ENCODE peak calls at places on chromosomes 13 and 19, in seven cellular contexts. One of them, this sample, is unnamed.

GRCh38 chr13:77696006-77696862 is 1.3 kb upstream of the SLAIN1 start:
- DNase-seq in cardiac fibroblast: no peak
- DNase-seq in GM13977: peak
- DNase-seq in sigmoid colon: no peak
- DNase-seq in RWPE1: no peak
- DNase-seq in stomach: no peak
- DNase-seq in CD8-positive, alpha-beta T cell: peak
- DNase-seq in this sample: no peak

GRCh38 chr19:41921280-41922219 is 6.7 kb downstream of the ERFL start:
- DNase-seq in cardiac fibroblast: no peak
- DNase-seq in GM13977: no peak
- DNase-seq in sigmoid colon: no peak
- DNase-seq in RWPE1: no peak
- DNase-seq in stomach: no peak
- DNase-seq in CD8-positive, alpha-beta T cell: no peak
- DNase-seq in this sample: no peak

GRCh38 chr13:25276748-25277147 is 10.5 kb downstream of the MTMR6 start:
- DNase-seq in cardiac fibroblast: peak
- DNase-seq in GM13977: no peak
- DNase-seq in sigmoid colon: no peak
- DNase-seq in RWPE1: peak
- DNase-seq in stomach: no peak
- DNase-seq in CD8-positive, alpha-beta T cell: no peak
- DNase-seq in this sample: no peak

GRCh38 chr13:96817336-96817941 is 176.8 kb downstream of the OXGR1 start:
- DNase-seq in cardiac fibroblast: peak
- DNase-seq in GM13977: no peak
- DNase-seq in sigmoid colon: no peak
- DNase-seq in RWPE1: no peak
- DNase-seq in stomach: no peak
- DNase-seq in CD8-positive, alpha-beta T cell: no peak
- DNase-seq in this sample: no peak

GRCh38 chr13:77022341-77022740 is 4.6 kb downstream of the FBXL3 start:
- DNase-seq in cardiac fibroblast: peak
- DNase-seq in GM13977: no peak
- DNase-seq in sigmoid colon: no peak
- DNase-seq in RWPE1: no peak
- DNase-seq in stomach: no peak
- DNase-seq in CD8-positive, alpha-beta T cell: no peak
- DNase-seq in this sample: no peak

GRCh38 chr19:28341810-28342350 is 871.1 kb downstream of the UQCRFS1 start:
- DNase-seq in cardiac fibroblast: no peak
- DNase-seq in GM13977: no peak
- DNase-seq in sigmoid colon: no peak
- DNase-seq in RWPE1: no peak
- DNase-seq in stomach: no peak
- DNase-seq in CD8-positive, alpha-beta T cell: no peak
- DNase-seq in this sample: no peak

GRCh38 chr19:8158411-8159074 is 9.2 kb upstream of the FBN3 start:
- DNase-seq in cardiac fibroblast: peak
- DNase-seq in GM13977: peak
- DNase-seq in sigmoid colon: peak
- DNase-seq in RWPE1: peak
- DNase-seq in stomach: peak
- DNase-seq in CD8-positive, alpha-beta T cell: peak
- DNase-seq in this sample: peak

GRCh38 chr19:11414544-11414943 is 4.6 kb downstream of the RGL3 start:
- DNase-seq in cardiac fibroblast: no peak
- DNase-seq in GM13977: no peak
- DNase-seq in sigmoid colon: no peak
- DNase-seq in RWPE1: no peak
- DNase-seq in stomach: no peak
- DNase-seq in CD8-positive, alpha-beta T cell: no peak
- DNase-seq in this sample: no peak

GRCh38 chr19:30640266-30640965 is 268.2 kb downstream of the ZNF536 start:
- DNase-seq in cardiac fibroblast: no peak
- DNase-seq in GM13977: no peak
- DNase-seq in sigmoid colon: no peak
- DNase-seq in RWPE1: no peak
- DNase-seq in stomach: no peak
- DNase-seq in CD8-positive, alpha-beta T cell: no peak
- DNase-seq in this sample: no peak

GRCh38 chr19:11197291-11198174 is at the start of gene KANK2:
- DNase-seq in cardiac fibroblast: peak
- DNase-seq in GM13977: peak
- DNase-seq in sigmoid colon: peak
- DNase-seq in RWPE1: peak
- DNase-seq in stomach: peak
- DNase-seq in CD8-positive, alpha-beta T cell: peak
- DNase-seq in this sample: peak

GRCh38 chr13:45441633-45442032 is 23.1 kb upstream of the COG3 start:
- DNase-seq in cardiac fibroblast: peak
- DNase-seq in GM13977: peak
- DNase-seq in sigmoid colon: no peak
- DNase-seq in RWPE1: peak
- DNase-seq in stomach: no peak
- DNase-seq in CD8-positive, alpha-beta T cell: no peak
- DNase-seq in this sample: no peak

GRCh38 chr13:106295971-106296370 is 239.5 kb downstream of the EFNB2 start:
- DNase-seq in cardiac fibroblast: no peak
- DNase-seq in GM13977: no peak
- DNase-seq in sigmoid colon: no peak
- DNase-seq in RWPE1: no peak
- DNase-seq in stomach: no peak
- DNase-seq in CD8-positive, alpha-beta T cell: no peak
- DNase-seq in this sample: no peak

GRCh38 chr19:5622465-5623396 is at the start of the genes SAFB and SAFB2:
- DNase-seq in cardiac fibroblast: peak
- DNase-seq in GM13977: peak
- DNase-seq in sigmoid colon: peak
- DNase-seq in RWPE1: peak
- DNase-seq in stomach: peak
- DNase-seq in CD8-positive, alpha-beta T cell: peak
- DNase-seq in this sample: peak
- TF ChIP-seq CTCF in cardiac fibroblast: no peak
- TF ChIP-seq CTCF in GM13977: no peak
- TF ChIP-seq CTCF in sigmoid colon: no peak
- TF ChIP-seq CTCF in RWPE1: no peak
- TF ChIP-seq CTCF in stomach: no peak
- TF ChIP-seq CTCF in CD8-positive, alpha-beta T cell: no peak
- TF ChIP-seq CTCF in this sample: no peak

DNA sequence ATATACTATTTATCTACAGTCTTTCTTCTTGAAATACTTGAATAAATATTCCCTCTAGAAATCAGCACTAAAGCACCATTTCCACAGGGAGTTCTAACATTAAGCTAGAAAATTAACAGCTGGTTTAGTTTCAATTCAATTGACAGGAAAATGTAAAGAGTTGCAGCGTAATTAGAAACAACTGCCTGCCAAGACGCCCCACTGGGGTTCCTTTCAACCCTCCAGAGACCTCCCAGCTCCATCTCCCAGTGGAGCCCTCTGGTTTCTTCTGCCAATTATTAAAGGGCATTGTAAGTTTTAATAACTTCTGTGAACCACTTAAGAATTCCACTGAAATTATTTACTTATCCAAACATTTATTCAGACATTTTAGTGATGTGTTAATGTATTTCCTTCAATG is 4.1 kb downstream of the GJA3 start:
- DNase-seq in cardiac fibroblast: no peak
- DNase-seq in GM13977: no peak
- DNase-seq in sigmoid colon: peak
- DNase-seq in RWPE1: no peak
- DNase-seq in stomach: no peak
- DNase-seq in CD8-positive, alpha-beta T cell: no peak
- DNase-seq in this sample: no peak
- TF ChIP-seq CTCF in cardiac fibroblast: no peak
- TF ChIP-seq CTCF in GM13977: no peak
- TF ChIP-seq CTCF in sigmoid colon: no peak
- TF ChIP-seq CTCF in RWPE1: no peak
- TF ChIP-seq CTCF in stomach: no peak
- TF ChIP-seq CTCF in CD8-positive, alpha-beta T cell: no peak
- TF ChIP-seq CTCF in this sample: no peak

DNA sequence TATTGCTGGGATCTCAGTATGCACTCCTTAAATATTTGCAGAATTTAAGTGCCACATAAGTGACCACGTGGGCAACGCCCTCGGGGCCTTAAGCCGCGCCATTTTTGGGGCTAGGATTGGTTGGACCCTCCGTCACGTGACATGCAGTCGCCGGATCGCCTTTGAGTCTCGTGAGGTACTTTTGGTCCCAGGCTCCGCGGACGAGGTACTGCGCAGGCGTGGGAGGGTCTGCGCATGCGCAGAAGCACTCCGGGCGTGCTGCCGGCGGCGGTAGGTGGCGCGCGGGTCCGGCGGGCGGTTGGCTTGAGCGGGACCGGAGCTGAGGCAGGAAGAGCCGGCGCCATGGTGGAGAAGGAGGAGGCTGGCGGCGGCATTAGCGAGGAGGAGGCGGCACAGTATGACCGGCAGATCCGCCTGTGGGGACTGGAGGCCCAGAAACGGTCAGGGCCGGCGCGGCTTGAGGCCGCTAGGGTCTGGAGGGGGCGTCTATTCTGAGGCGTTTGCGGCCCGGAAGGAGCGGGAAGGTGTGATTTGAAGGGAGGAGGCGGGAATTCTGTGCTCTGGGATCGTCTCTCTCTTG is at the start of gene SAE1:
- DNase-seq in cardiac fibroblast: peak
- DNase-seq in GM13977: peak
- DNase-seq in sigmoid colon: peak
- DNase-seq in RWPE1: peak
- DNase-seq in stomach: peak
- DNase-seq in CD8-positive, alpha-beta T cell: peak
- DNase-seq in this sample: peak
- TF ChIP-seq CTCF in cardiac fibroblast: peak
- TF ChIP-seq CTCF in GM13977: peak
- TF ChIP-seq CTCF in sigmoid colon: peak
- TF ChIP-seq CTCF in RWPE1: peak
- TF ChIP-seq CTCF in stomach: no peak
- TF ChIP-seq CTCF in CD8-positive, alpha-beta T cell: peak
- TF ChIP-seq CTCF in this sample: no peak

GRCh38 chr19:57106646-57107235 is 13.0 kb upstream of the USP29 start:
- DNase-seq in cardiac fibroblast: no peak
- DNase-seq in GM13977: no peak
- DNase-seq in sigmoid colon: peak
- DNase-seq in RWPE1: no peak
- DNase-seq in stomach: no peak
- DNase-seq in CD8-positive, alpha-beta T cell: no peak
- DNase-seq in this sample: no peak
- TF ChIP-seq CTCF in cardiac fibroblast: no peak
- TF ChIP-seq CTCF in GM13977: no peak
- TF ChIP-seq CTCF in sigmoid colon: no peak
- TF ChIP-seq CTCF in RWPE1: no peak
- TF ChIP-seq CTCF in stomach: no peak
- TF ChIP-seq CTCF in CD8-positive, alpha-beta T cell: no peak
- TF ChIP-seq CTCF in this sample: no peak

DNA sequence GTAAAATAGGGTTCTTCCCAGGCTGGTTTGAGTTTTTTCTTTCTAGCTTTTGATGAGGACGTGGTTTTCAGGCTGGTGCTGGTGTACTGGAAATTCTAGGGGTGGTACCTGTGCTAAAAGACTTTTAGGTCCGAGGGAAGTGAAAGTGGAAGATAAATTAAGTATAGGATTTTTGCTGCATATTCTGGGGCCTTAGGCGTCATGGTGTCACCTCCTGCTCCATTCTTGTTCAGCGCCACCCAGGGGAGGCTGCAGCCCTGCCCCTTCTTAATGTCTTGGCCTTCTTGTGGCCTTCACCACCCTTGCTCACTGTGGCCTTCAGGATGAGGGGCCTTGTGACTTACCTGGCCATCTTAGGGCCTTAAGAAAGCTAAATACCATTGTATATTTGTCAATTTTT is 12.4 kb downstream of the ZNF552 start:
- DNase-seq in cardiac fibroblast: no peak
- DNase-seq in GM13977: no peak
- DNase-seq in sigmoid colon: no peak
- DNase-seq in RWPE1: no peak
- DNase-seq in stomach: no peak
- DNase-seq in CD8-positive, alpha-beta T cell: no peak
- DNase-seq in this sample: no peak
- TF ChIP-seq CTCF in cardiac fibroblast: no peak
- TF ChIP-seq CTCF in GM13977: peak
- TF ChIP-seq CTCF in sigmoid colon: no peak
- TF ChIP-seq CTCF in RWPE1: no peak
- TF ChIP-seq CTCF in stomach: no peak
- TF ChIP-seq CTCF in CD8-positive, alpha-beta T cell: no peak
- TF ChIP-seq CTCF in this sample: no peak

DNA sequence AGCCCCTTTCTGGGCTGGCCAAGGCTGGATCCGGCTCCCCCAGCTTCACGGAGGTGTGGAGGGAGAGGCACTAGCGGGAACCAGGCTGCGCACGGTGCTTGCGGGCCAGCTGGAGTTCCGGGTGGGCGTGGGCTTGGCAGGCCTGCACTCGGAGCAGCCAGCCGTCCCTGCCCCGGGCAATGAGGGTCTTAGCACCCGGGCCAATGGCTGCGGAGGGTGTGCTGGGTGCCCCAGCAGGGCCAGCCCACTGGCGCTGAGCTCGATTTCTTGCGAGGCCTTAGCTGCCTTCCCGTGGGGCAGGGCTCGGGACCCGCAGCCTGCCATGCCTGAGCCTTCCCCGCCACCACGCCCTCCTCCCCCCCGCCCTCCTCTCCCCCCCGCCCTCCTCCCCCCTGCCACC is 2.6 kb upstream of the ZNF559 start:
- DNase-seq in cardiac fibroblast: no peak
- DNase-seq in GM13977: no peak
- DNase-seq in sigmoid colon: no peak
- DNase-seq in RWPE1: no peak
- DNase-seq in stomach: no peak
- DNase-seq in CD8-positive, alpha-beta T cell: no peak
- DNase-seq in this sample: no peak
- TF ChIP-seq CTCF in cardiac fibroblast: no peak
- TF ChIP-seq CTCF in GM13977: no peak
- TF ChIP-seq CTCF in sigmoid colon: no peak
- TF ChIP-seq CTCF in RWPE1: no peak
- TF ChIP-seq CTCF in stomach: no peak
- TF ChIP-seq CTCF in CD8-positive, alpha-beta T cell: no peak
- TF ChIP-seq CTCF in this sample: no peak

DNA sequence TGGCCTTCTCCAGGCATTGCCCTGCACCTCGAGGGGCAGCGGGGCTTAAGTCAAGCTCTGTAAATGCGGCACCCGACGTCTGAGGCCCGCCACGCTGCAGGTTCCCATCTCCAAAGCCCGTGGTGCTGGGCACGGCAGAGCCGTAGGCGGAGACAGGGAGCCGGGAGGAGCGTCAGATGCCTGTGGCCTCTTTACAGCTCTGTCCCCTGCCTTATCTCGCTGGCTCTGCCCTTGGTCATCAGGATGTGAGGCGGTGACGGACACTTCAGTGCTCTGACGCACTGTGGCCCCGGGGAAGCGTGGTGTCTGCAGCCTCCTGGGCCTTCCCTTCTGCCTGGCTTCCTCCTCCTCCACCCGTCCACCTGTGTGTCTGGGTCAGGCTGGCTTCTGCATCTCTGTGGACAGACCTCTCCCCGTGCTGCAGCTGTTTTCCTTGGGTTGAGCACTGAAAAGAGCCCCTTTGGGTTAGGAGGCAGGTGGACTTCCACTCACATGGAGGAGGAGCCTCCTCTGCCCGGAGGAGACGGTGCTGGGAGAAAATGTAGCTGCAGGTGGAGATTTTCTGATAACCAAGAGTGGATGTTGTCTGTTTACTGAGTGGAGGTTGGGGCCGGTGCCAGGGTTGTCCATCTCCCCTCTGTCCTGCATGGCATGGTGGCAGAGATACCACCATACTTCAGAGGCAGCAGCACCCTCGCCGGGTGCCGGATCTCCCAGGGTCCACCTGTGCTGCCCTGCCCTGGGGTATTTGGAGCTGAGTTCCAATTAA is 14.6 kb downstream of the MCF2L start:
- DNase-seq in cardiac fibroblast: no peak
- DNase-seq in GM13977: no peak
- DNase-seq in sigmoid colon: no peak
- DNase-seq in RWPE1: no peak
- DNase-seq in stomach: no peak
- DNase-seq in CD8-positive, alpha-beta T cell: no peak
- DNase-seq in this sample: no peak
- TF ChIP-seq CTCF in cardiac fibroblast: no peak
- TF ChIP-seq CTCF in GM13977: no peak
- TF ChIP-seq CTCF in sigmoid colon: no peak
- TF ChIP-seq CTCF in RWPE1: no peak
- TF ChIP-seq CTCF in stomach: no peak
- TF ChIP-seq CTCF in CD8-positive, alpha-beta T cell: no peak
- TF ChIP-seq CTCF in this sample: no peak

This sample was measured in Calu3.